ENCODE peak calls at places on chromosomes 1 and 21, in six cellular contexts. One of them, this sample, is unnamed.

GRCh38 chr21:39066829-39067785 is 116.1 kb downstream of the PSMG1 start:
- DNase-seq in RWPE1: no peak
- DNase-seq in Caco-2: no peak
- DNase-seq in NB4: no peak
- DNase-seq in IMR-90: no peak
- DNase-seq in transverse colon: no peak
- DNase-seq in this sample: no peak

GRCh38 chr1:3019516-3020051 is 1.7 kb upstream of the ACTRT2 start:
- DNase-seq in transverse colon: peak; percentile 3
- DNase-seq in Caco-2: no peak
- DNase-seq in IMR-90: no peak
- DNase-seq in RWPE1: no peak
- DNase-seq in NB4: no peak
- DNase-seq in this sample: no peak

GRCh38 chr1:185058103-185058502 is 12.7 kb downstream of the RNF2 start:
- DNase-seq in NB4: peak; percentile 19
- DNase-seq in IMR-90: no peak
- DNase-seq in RWPE1: no peak
- DNase-seq in Caco-2: no peak
- DNase-seq in transverse colon: no peak
- DNase-seq in this sample: no peak

GRCh38 chr1:43858324-43858723 is 75.3 kb upstream of the ARTN start:
- DNase-seq in NB4: no peak
- DNase-seq in Caco-2: peak; percentile 21
- DNase-seq in RWPE1: peak; percentile 76
- DNase-seq in transverse colon: no peak
- DNase-seq in IMR-90: peak; percentile 99
- DNase-seq in this sample: no peak

GRCh38 chr1:224998185-224998584 is 68.7 kb downstream of the DNAH14 start:
- DNase-seq in Caco-2: no peak
- DNase-seq in transverse colon: no peak
- DNase-seq in NB4: no peak
- DNase-seq in RWPE1: no peak
- DNase-seq in IMR-90: no peak
- DNase-seq in this sample: no peak

GRCh38 chr1:199083680-199084079 is 444.8 kb downstream of the PTPRC start:
- DNase-seq in transverse colon: no peak
- DNase-seq in RWPE1: no peak
- DNase-seq in IMR-90: peak; percentile 75
- DNase-seq in NB4: no peak
- DNase-seq in Caco-2: no peak
- DNase-seq in this sample: no peak

GRCh38 chr1:2227341-2228156 is 570 bp upstream of the SKI start:
- DNase-seq in IMR-90: peak; percentile 95
- DNase-seq in transverse colon: peak; percentile 97
- DNase-seq in NB4: peak; percentile 95
- DNase-seq in Caco-2: peak; percentile 96
- DNase-seq in RWPE1: peak; percentile 98
- DNase-seq in this sample: peak; percentile 97

GRCh38 chr1:43439781-43440180 is 13.9 kb downstream of the HYI start:
- DNase-seq in transverse colon: peak; percentile 5
- DNase-seq in Caco-2: no peak
- DNase-seq in NB4: no peak
- DNase-seq in RWPE1: no peak
- DNase-seq in IMR-90: no peak
- DNase-seq in this sample: no peak

GRCh38 chr1:248622491-248623106 is 12.3 kb downstream of the OR2T11 start:
- DNase-seq in Caco-2: peak; percentile 12
- DNase-seq in NB4: peak; percentile 75
- DNase-seq in transverse colon: no peak
- DNase-seq in IMR-90: peak; percentile 0
- DNase-seq in RWPE1: peak; percentile 28
- DNase-seq in this sample: no peak

GRCh38 chr1:206502813-206503212 is 4.5 kb upstream of the RASSF5 start:
- DNase-seq in NB4: peak; percentile 57
- DNase-seq in transverse colon: no peak
- DNase-seq in IMR-90: peak; percentile 35
- DNase-seq in RWPE1: no peak
- DNase-seq in Caco-2: no peak
- DNase-seq in this sample: no peak

GRCh38 chr1:187943606-187944403 is 1115.1 kb downstream of the PLA2G4A start:
- DNase-seq in transverse colon: no peak
- DNase-seq in NB4: no peak
- DNase-seq in IMR-90: no peak
- DNase-seq in RWPE1: no peak
- DNase-seq in Caco-2: no peak
- DNase-seq in this sample: no peak

GRCh38 chr1:17719874-17720273 is 35.3 kb upstream of the ACTL8 start:
- DNase-seq in NB4: no peak
- DNase-seq in transverse colon: no peak
- DNase-seq in Caco-2: no peak
- DNase-seq in IMR-90: peak; percentile 37
- DNase-seq in RWPE1: no peak
- DNase-seq in this sample: no peak

GRCh38 chr1:180912801-180913616 is at the start of gene KIAA1614:
- DNase-seq in Caco-2: no peak
- DNase-seq in RWPE1: peak; percentile 29
- DNase-seq in NB4: peak; percentile 30
- DNase-seq in transverse colon: no peak
- DNase-seq in IMR-90: peak; percentile 39
- DNase-seq in this sample: no peak

GRCh38 chr1:81226603-81226928 is 574.2 kb upstream of the ADGRL2 start:
- DNase-seq in IMR-90: no peak
- DNase-seq in Caco-2: no peak
- DNase-seq in RWPE1: no peak
- DNase-seq in transverse colon: no peak
- DNase-seq in NB4: no peak
- DNase-seq in this sample: no peak

GRCh38 chr1:21105807-21106206 is 70.9 kb downstream of the EIF4G3 start:
- DNase-seq in IMR-90: no peak
- DNase-seq in RWPE1: no peak
- DNase-seq in NB4: no peak
- DNase-seq in transverse colon: no peak
- DNase-seq in Caco-2: no peak
- DNase-seq in this sample: no peak

GRCh38 chr1:221334082-221334481 is 407.8 kb downstream of the DUSP10 start:
- DNase-seq in RWPE1: no peak
- DNase-seq in Caco-2: no peak
- DNase-seq in IMR-90: peak; percentile 10
- DNase-seq in transverse colon: no peak
- DNase-seq in NB4: no peak
- DNase-seq in this sample: no peak

GRCh38 chr21:28742527-28742926 is 250.2 kb downstream of the LTN1 start:
- DNase-seq in RWPE1: peak; percentile 30
- DNase-seq in Caco-2: no peak
- DNase-seq in transverse colon: no peak
- DNase-seq in NB4: no peak
- DNase-seq in IMR-90: peak; percentile 76
- DNase-seq in this sample: no peak
- TF ChIP-seq CTCF in RWPE1: peak; percentile 23
- TF ChIP-seq CTCF in Caco-2: no peak
- TF ChIP-seq CTCF in transverse colon: no peak
- TF ChIP-seq CTCF in NB4: no peak
- TF ChIP-seq CTCF in IMR-90: peak; percentile 75
- TF ChIP-seq CTCF in this sample: no peak

DNA sequence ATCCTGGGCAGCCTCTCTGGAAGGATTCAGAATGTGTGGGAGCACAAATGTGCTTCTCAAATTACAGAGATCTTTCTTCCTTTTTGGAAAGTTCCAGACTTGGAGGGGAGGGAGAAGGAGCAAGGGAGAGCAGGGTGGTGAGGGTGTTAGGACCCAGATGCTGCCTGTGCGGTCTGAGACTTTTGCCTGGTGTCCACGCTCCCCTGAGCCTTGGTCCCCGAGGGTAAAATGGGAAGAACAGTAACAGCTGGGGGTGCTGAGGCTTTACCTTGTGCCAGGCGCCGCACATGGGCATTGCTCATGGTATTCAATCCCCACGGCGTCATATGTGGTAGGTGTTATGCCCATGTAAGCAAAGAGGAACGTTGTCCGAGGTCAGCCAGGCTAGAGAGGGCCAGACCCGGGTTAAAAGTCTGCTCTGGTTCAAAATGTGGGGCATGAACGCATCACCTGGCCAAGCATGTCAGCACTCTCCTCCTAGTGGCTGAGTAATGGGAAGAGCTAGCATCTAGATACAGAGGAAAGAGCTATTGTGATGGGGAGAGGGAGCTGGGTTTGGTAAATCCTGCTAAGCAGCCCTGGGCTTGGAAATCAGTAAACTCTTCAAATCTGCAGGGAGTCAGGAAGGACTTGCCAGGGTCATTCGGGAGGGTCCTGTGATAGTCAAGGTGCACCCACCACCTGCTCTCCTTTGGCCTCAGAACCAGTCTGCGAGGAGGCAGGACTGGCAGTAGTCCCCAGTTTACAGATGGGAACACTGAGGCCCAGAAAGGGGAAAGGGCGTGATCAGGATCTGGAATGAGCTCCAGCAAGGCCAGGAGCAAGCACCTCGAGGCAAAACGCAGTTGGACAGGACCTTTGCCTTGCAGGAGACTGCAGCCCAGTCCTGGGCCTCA is 4.5 kb upstream of the RUNX3 start:
- DNase-seq in transverse colon: no peak
- DNase-seq in RWPE1: no peak
- DNase-seq in Caco-2: no peak
- DNase-seq in IMR-90: no peak
- DNase-seq in NB4: no peak
- DNase-seq in this sample: no peak
- TF ChIP-seq CTCF in transverse colon: no peak
- TF ChIP-seq CTCF in RWPE1: no peak
- TF ChIP-seq CTCF in Caco-2: no peak
- TF ChIP-seq CTCF in IMR-90: no peak
- TF ChIP-seq CTCF in NB4: no peak
- TF ChIP-seq CTCF in this sample: no peak

DNA sequence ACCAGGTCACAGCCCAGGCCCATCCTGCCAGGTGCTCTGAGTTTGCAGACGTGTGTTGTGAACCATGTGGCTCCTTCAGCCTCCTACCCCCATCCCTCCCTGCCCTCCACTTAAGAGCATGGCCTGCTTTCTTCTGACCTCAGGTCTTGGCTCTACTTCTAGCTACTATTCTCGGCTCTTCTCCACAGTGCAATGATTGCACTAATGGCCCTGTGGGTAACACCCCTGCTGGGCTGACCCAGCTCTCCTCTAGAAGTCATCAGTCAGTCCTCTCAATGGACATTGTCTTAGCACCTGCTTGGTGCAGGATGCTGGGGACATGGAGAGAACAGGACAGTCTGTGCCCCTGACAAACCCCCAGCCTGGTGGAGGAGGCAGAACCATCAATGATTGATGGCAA is 22.2 kb upstream of the IFFO2 start:
- DNase-seq in transverse colon: no peak
- DNase-seq in RWPE1: no peak
- DNase-seq in NB4: no peak
- DNase-seq in IMR-90: no peak
- DNase-seq in Caco-2: no peak
- DNase-seq in this sample: no peak
- TF ChIP-seq CTCF in transverse colon: no peak
- TF ChIP-seq CTCF in RWPE1: no peak
- TF ChIP-seq CTCF in NB4: no peak
- TF ChIP-seq CTCF in IMR-90: no peak
- TF ChIP-seq CTCF in Caco-2: no peak
- TF ChIP-seq CTCF in this sample: no peak

GRCh38 chr21:42009018-42009830 is 936 bp downstream of the ZBTB21 start:
- DNase-seq in NB4: peak; percentile 66
- DNase-seq in Caco-2: peak; percentile 70
- DNase-seq in RWPE1: peak; percentile 17
- DNase-seq in IMR-90: peak; percentile 81
- DNase-seq in transverse colon: peak; percentile 71
- DNase-seq in this sample: peak; percentile 47
- TF ChIP-seq CTCF in NB4: no peak
- TF ChIP-seq CTCF in Caco-2: peak; percentile 39
- TF ChIP-seq CTCF in RWPE1: peak; percentile 7
- TF ChIP-seq CTCF in IMR-90: peak; percentile 31
- TF ChIP-seq CTCF in transverse colon: peak; percentile 39
- TF ChIP-seq CTCF in this sample: peak; percentile 45

GRCh38 chr1:54425152-54425584 is 19.0 kb upstream of the SSBP3 start:
- DNase-seq in Caco-2: no peak
- DNase-seq in RWPE1: no peak
- DNase-seq in IMR-90: no peak
- DNase-seq in transverse colon: peak; percentile 68
- DNase-seq in NB4: no peak
- DNase-seq in this sample: no peak
- TF ChIP-seq CTCF in Caco-2: no peak
- TF ChIP-seq CTCF in RWPE1: no peak
- TF ChIP-seq CTCF in IMR-90: no peak
- TF ChIP-seq CTCF in transverse colon: peak; percentile 24
- TF ChIP-seq CTCF in NB4: no peak
- TF ChIP-seq CTCF in this sample: no peak